ENCODE peak calls at places on chromosomes 11 and 22, in four cellular contexts. G is EL, O is GM19239, U is HEK293T. Q is an unnamed sample.

GRCh38 chr11:60831501-60832079 is 10.3 kb upstream of the CCDC86 start:
- DNase-seq in U (no peak), G (peak; percentile 66), O (no peak), Q (no peak)

GRCh38 chr11:44303401-44303938 is 6.5 kb downstream of the ALX4 start:
- DNase-seq in U (no peak), G (no peak), O (no peak), Q (no peak)

GRCh38 chr11:62012451-62013265 is 45.2 kb upstream of the FTH1 start:
- DNase-seq in G (peak; percentile 60), O (no peak), U (no peak), Q (no peak)

GRCh38 chr11:17395554-17395961 is 7.1 kb upstream of the KCNJ11 start:
- DNase-seq in U (no peak), G (no peak), O (no peak), Q (no peak)

GRCh38 chr22:45863981-45864751 is 112.8 kb downstream of the WNT7B start:
- DNase-seq in G (peak; percentile 49), O (peak; percentile 87), U (peak; percentile 77), Q (peak; percentile 59)

GRCh38 chr11:45877221-45877620 is 8.2 kb upstream of the MAPK8IP1 start:
- DNase-seq in G (no peak), O (no peak), U (no peak), Q (no peak)

GRCh38 chr22:46827072-46827780 is 64.8 kb downstream of the TBC1D22A start:
- DNase-seq in G (no peak), O (no peak), U (no peak), Q (no peak)

GRCh38 chr22:19514831-19515565 is 9.2 kb downstream of the CLDN5 start:
- DNase-seq in G (no peak), O (no peak), U (no peak), Q (no peak)

GRCh38 chr22:29717789-29718188 is 2.0 kb upstream of the CABP7 start:
- DNase-seq in O (no peak), G (no peak), U (no peak), Q (no peak)

GRCh38 chr11:101003468-101003867 is 126.1 kb downstream of the PGR start:
- DNase-seq in G (peak; percentile 3), O (no peak), U (peak; percentile 11), Q (no peak)

GRCh38 chr22:40289991-40290459 is 56.3 kb upstream of the ADSL start:
- DNase-seq in O (no peak), G (no peak), U (no peak), Q (no peak)

GRCh38 chr22:24875862-24876506 is 70.0 kb downstream of the SGSM1 start:
- DNase-seq in G (peak; percentile 8), U (peak; percentile 50), O (no peak), Q (no peak)

GRCh38 chr22:19497245-19497644 is 17.5 kb downstream of the CDC45 start:
- DNase-seq in O (no peak), U (no peak), G (peak; percentile 79), Q (no peak)

GRCh38 chr11:72349616-72350218 is 84.6 kb downstream of the CLPB start:
- DNase-seq in O (no peak), G (no peak), U (no peak), Q (no peak)

GRCh38 chr11:91011503-91011902 is 788.7 kb upstream of the CHORDC1 start:
- DNase-seq in G (no peak), U (no peak), O (no peak), Q (no peak)

GRCh38 chr11:12163181-12163841 is 52.9 kb downstream of the MICAL2 start:
- DNase-seq in U (no peak), G (peak; percentile 90), O (no peak), Q (no peak)

GRCh38 chr11:114110948-114111347 is 51.4 kb downstream of the ZBTB16 start:
- DNase-seq in G (no peak), O (no peak), U (no peak), Q (no peak)

GRCh38 chr11:43399983-43400630 is 41.4 kb downstream of the TTC17 start:
- DNase-seq in U (no peak), G (peak; percentile 14), O (no peak), Q (no peak)

GRCh38 chr11:32297629-32298028 is 137.7 kb downstream of the WT1 start:
- DNase-seq in G (peak; percentile 41), U (peak; percentile 45), O (no peak), Q (peak; percentile 58)

GRCh38 chr22:40690370-40690769 is 11.1 kb downstream of the MCHR1 start:
- DNase-seq in O (no peak), U (no peak), G (no peak), Q (no peak)

GRCh38 chr11:24513837-24514594 is 17.2 kb downstream of the LUZP2 start:
- DNase-seq in U (no peak), G (no peak), O (no peak), Q (no peak)

GRCh38 chr22:25637672-25638071 is 73.2 kb downstream of the GRK3 start:
- DNase-seq in O (no peak), U (no peak), G (no peak), Q (no peak)

GRCh38 chr11:13277719-13278619 is at the start of gene BMAL1:
- DNase-seq in U (no peak), G (peak; percentile 31), O (peak; percentile 24), Q (peak; percentile 12)

GRCh38 chr11:64844330-64845124 is at the start of gene CDC42BPG:
- DNase-seq in U (peak; percentile 80), O (peak; percentile 82), G (peak; percentile 68), Q (no peak)

GRCh38 chr22:36461665-36462474 is 19.6 kb downstream of the TXN2 start:
- DNase-seq in G (peak; percentile 98), O (no peak), U (no peak), Q (no peak)

GRCh38 chr11:12284321-12285050 is 92.9 kb upstream of the PARVA start:
- DNase-seq in G (peak; percentile 69), O (no peak), U (no peak), Q (no peak)

Q was measured in pons.